ENCODE peak calls at places on chromosomes 5 and 9, in five cellular contexts. D is suprapubic skin; P is spleen; J is tibial nerve; A is CD8-positive, alpha-beta T cell. O is an unnamed sample. For H3K27me3, the result is how much of the 10 kb centered on the place peaks cover.

GRCh38 chr5:73387630-73388370 is 60.8 kb downstream of the FOXD1 start:
- DNase-seq in P (no peak), J (no peak), A (peak), D (no peak), O (peak)

GRCh38 chr9:134155812-134156360 is 8.5 kb downstream of the RNU6ATAC start:
- DNase-seq in J (no peak), D (no peak), P (no peak), A (no peak), O (no peak)

GRCh38 chr5:55303238-55303690 is 4.2 kb downstream of the DHX29 start:
- DNase-seq in A (no peak), J (no peak), D (no peak), P (no peak), O (no peak)

GRCh38 chr9:78121488-78121887 is 89.9 kb upstream of the GNAQ start:
- DNase-seq in A (peak), J (peak), D (peak), P (peak), O (peak)

GRCh38 chr9:112174223-112174964 is 703 bp downstream of the SUSD1 start:
- DNase-seq in P (peak), D (peak), A (peak), J (no peak), O (peak)

GRCh38 chr9:12849486-12850010 is 74.7 kb downstream of the LURAP1L start:
- DNase-seq in P (no peak), A (no peak), D (no peak), J (no peak), O (no peak)

GRCh38 chr5:135193213-135194125 is 159.4 kb upstream of the PITX1 start:
- DNase-seq in J (no peak), P (no peak), A (no peak), D (no peak), O (no peak)

GRCh38 chr5:1444361-1445189 is 665 bp downstream of the SLC6A3 start:
- DNase-seq in D (no peak), P (no peak), A (no peak), J (no peak), O (peak)

GRCh38 chr9:88852794-88853193 is 138.5 kb upstream of the S1PR3 start:
- DNase-seq in A (no peak), P (no peak), D (no peak), J (no peak), O (no peak)

GRCh38 chr5:170109059-170110031 is 3.6 kb downstream of the FOXI1 start:
- DNase-seq in P (no peak), D (no peak), J (no peak), A (no peak), O (no peak)

GRCh38 chr9:83327323-83327722 is 210.9 kb downstream of the FRMD3 start:
- DNase-seq in P (no peak), J (no peak), A (no peak), D (no peak), O (no peak)

GRCh38 chr9:74449060-74449459 is 48.1 kb upstream of the RORB start:
- DNase-seq in P (no peak), D (no peak), J (no peak), A (no peak), O (no peak)

GRCh38 chr9:121357011-121357410 is 13.0 kb downstream of the STOM start:
- DNase-seq in A (no peak), D (no peak), P (no peak), J (no peak), O (no peak)

GRCh38 chr9:70347046-70347445 is 67.4 kb downstream of the KLF9 start:
- DNase-seq in J (no peak), A (no peak), D (no peak), P (no peak), O (no peak)

GRCh38 chr9:81002920-81003319 is 686.4 kb downstream of the TLE1 start:
- DNase-seq in J (no peak), D (no peak), P (no peak), A (no peak), O (no peak)

GRCh38 chr9:112112519-112112918 is 62.6 kb downstream of the SUSD1 start:
- DNase-seq in P (no peak), J (no peak), A (no peak), D (no peak), O (no peak)

GRCh38 chr9:133285252-133285775 is 10.3 kb upstream of the ABO start:
- DNase-seq in A (no peak), J (no peak), P (no peak), D (no peak), O (no peak)

GRCh38 chr5:95808686-95809413 is 13.7 kb downstream of the GLRX start:
- DNase-seq in A (peak), D (peak), P (peak), J (peak), O (peak)

GRCh38 chr9:101400120-101400519 is 1.5 kb downstream of the ZNF189 start:
- DNase-seq in A (no peak), D (no peak), P (no peak), J (no peak), O (no peak)

GRCh38 chr9:77194423-77194822 is 17.1 kb downstream of the VPS13A start:
- DNase-seq in J (no peak), D (no peak), A (no peak), P (no peak), O (no peak)

DNA sequence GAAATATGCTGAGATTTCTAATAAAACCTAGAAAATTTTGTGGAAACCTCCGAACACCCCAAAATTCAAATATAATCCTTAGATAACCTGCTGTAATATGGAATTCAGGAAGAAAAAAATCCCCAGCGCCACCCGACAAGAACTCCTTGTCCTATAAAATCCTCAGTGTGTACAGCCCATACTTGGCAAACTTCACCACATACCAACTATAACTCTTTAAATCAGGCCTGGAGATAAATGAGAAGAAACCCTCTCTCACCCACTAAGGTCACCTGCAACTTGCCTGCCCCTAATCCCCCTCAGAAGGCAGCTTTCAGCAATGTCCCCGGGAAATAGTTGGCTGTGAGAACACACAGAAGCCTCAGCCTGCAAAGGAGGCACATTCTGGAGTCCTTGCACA is 90.5 kb downstream of the SH3TC2 start:
- DNase-seq in D (no peak), J (no peak), P (no peak), A (no peak), O (no peak)
- H3K27ac ChIP-seq in D (peak), J (peak), P (peak), A (no peak), O (no peak)

GRCh38 chr5:94807985-94808384 is 189.5 kb downstream of the SLF1 start:
- DNase-seq in D (no peak), A (no peak), J (no peak), P (no peak), O (no peak)
- H3K27me3 ChIP-seq in D (under half), A (under half), J (under half), P (under half), O (under half)

GRCh38 chr9:122389799-122390481 is 19.1 kb downstream of the PTGS1 start:
- DNase-seq in D (no peak), P (no peak), A (no peak), J (no peak), O (no peak)
- H3K27ac ChIP-seq in D (no peak), P (no peak), A (no peak), J (no peak), O (no peak)

DNA sequence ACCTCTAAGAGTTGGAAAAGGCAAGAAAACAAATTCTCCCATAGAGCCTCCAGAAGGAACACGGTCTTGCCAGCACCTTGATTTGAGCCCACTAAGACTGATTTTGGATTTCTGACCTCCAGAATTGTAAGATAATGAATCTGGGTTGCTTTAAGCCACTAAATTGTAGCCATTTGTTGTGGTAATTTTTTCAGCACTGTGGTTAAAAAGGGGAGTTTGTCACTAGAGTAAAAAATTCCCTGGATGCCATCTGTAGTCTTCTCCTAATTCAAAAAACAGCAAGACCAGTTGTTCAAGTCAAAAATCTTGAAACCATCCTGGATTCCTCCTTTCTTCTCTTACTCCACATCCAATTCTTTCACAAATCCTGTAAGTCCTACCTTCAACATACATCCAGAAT is 39.6 kb downstream of the NRG2 start:
- DNase-seq in A (no peak), D (no peak), J (no peak), P (no peak), O (no peak)
- H3K27me3 ChIP-seq in A (under half), D (under half), J (under half), P (under half), O (under half)

GRCh38 chr5:149060325-149060724 is 2.5 kb downstream of the SH3TC2 start:
- DNase-seq in D (no peak), P (no peak), J (no peak), A (no peak), O (no peak)

GRCh38 chr5:149054416-149054815 is 8.4 kb downstream of the SH3TC2 start:
- DNase-seq in A (no peak), P (no peak), J (no peak), D (no peak), O (no peak)

GRCh38 chr5:149053027-149053705 is 9.7 kb downstream of the SH3TC2 start:
- DNase-seq in P (no peak), D (no peak), J (no peak), A (no peak), O (no peak)

GRCh38 chr5:149061341-149061740 is 1.5 kb downstream of the SH3TC2 start:
- DNase-seq in P (no peak), J (no peak), A (no peak), D (no peak), O (no peak)

DNA sequence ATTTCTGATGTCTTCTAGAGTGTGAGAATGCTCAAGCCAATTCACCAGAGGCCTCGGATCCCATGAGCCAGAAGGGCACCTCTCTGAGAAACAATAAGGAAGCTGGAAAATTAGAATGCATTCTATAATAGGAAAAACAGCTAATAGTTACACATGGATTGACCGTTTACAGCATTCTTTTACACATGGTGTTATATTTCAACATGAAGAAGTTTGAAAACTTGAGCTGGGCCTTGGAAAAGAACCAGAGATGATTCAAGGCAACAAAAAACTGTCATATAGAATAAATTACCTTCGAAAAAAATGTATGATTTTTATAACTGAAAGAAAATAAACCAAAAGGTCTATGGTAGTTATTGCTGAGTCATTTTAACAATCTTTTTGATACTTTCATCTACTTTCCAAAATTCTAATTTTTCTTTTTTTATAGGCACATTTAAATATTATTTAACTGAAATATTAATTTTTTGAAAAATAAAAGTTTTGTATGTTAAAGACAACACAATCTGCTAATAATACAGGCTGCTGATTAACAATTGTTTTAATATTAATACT is 6.2 kb downstream of the SH3TC2 start:
- DNase-seq in D (no peak), P (no peak), A (no peak), J (no peak), O (no peak)
- H3K27ac ChIP-seq in D (no peak), P (no peak), A (no peak), J (no peak), O (no peak)

GRCh38 chr5:6218517-6218916 is 159.8 kb downstream of the MED10 start:
- DNase-seq in J (no peak), D (no peak), P (no peak), A (no peak), O (no peak)

GRCh38 chr5:6221141-6221626 is 157.2 kb downstream of the MED10 start:
- DNase-seq in D (no peak), J (no peak), A (no peak), P (no peak), O (no peak)

GRCh38 chr5:6222899-6223298 is 155.4 kb downstream of the MED10 start:
- DNase-seq in D (no peak), J (no peak), P (no peak), A (no peak), O (no peak)

GRCh38 chr5:6222121-6222520 is 156.2 kb downstream of the MED10 start:
- DNase-seq in J (no peak), A (no peak), P (no peak), D (no peak), O (no peak)

GRCh38 chr5:6220346-6221088 is 157.8 kb downstream of the MED10 start:
- DNase-seq in J (no peak), D (no peak), A (no peak), P (no peak), O (no peak)
- H3K27me3 ChIP-seq in J (under half), D (under half), A (under half), P (under half), O (under half)

DNA sequence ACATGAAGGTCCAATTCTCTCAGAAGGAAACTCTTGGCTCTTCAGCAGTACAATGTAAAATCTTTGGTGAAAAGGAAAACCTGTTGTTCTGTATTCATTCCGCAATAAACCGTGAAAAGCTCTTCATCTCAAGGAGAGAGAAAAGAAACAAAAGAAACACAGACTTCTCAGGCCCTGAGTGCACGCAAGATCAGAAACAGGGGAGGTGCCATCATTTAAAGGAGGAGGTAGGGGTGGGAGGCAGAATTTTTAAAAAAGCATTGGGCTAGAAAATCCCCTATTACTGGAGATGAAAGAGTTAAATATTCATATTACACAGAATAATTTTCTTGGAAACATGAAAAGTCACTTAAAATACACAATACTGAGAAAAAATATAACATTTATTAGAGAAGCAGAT is 56.3 kb downstream of the USP20 start:
- DNase-seq in J (no peak), D (no peak), P (no peak), A (no peak), O (no peak)
- H3K27ac ChIP-seq in J (peak), D (no peak), P (peak), A (peak), O (peak)

O was measured in naive thymus-derived CD4-positive, alpha-beta T cell.